ENCODE peak calls at places on chromosomes 13 and 19, in four cellular contexts. K is astrocyte, T is SJSA1, I is T-helper 17 cell. J is an unnamed sample.

GRCh38 chr19:18774782-18775444 is 16.2 kb downstream of the COMP start:
- DNase-seq in I (no peak), K (no peak), T (no peak), J (no peak)

GRCh38 chr19:12838893-12839656 is 760 bp downstream of the MAST1 start:
- DNase-seq in I (no peak), T (no peak), K (no peak), J (no peak)

GRCh38 chr13:106390360-106390759 is 145.1 kb downstream of the EFNB2 start:
- DNase-seq in T (no peak), K (no peak), I (no peak), J (no peak)

GRCh38 chr13:43878897-43879322 is 630 bp downstream of the CCDC122 start:
- DNase-seq in T (peak; percentile 75), K (peak; percentile 68), I (no peak), J (peak; percentile 45)

GRCh38 chr13:72839831-72840426 is 58.0 kb downstream of the PIBF1 start:
- DNase-seq in T (peak; percentile 14), K (peak; percentile 16), I (peak; percentile 10), J (peak; percentile 39)

GRCh38 chr19:19627716-19628498 is at the start of gene LPAR2:
- DNase-seq in K (no peak), T (no peak), I (peak; percentile 84), J (no peak)

GRCh38 chr19:982567-983170 is 1.5 kb upstream of the WDR18 start:
- DNase-seq in K (no peak), I (peak; percentile 71), T (peak; percentile 78), J (no peak)

GRCh38 chr19:45069056-45069455 is 7.2 kb downstream of the ZNF296 start:
- DNase-seq in T (no peak), I (no peak), K (no peak), J (no peak)

GRCh38 chr13:112060431-112060830 is 6.5 kb upstream of the SOX1 start:
- DNase-seq in I (no peak), K (no peak), T (no peak), J (no peak)

GRCh38 chr19:50481351-50482149 is 4.9 kb upstream of the GARIN5A start:
- DNase-seq in T (no peak), I (no peak), K (no peak), J (no peak)

GRCh38 chr19:35717665-35718344 is at the start of gene KMT2B:
- DNase-seq in K (no peak), T (peak; percentile 98), I (no peak), J (peak; percentile 90)

GRCh38 chr13:68428292-68428691 is 1198.2 kb upstream of the PCDH9 start:
- DNase-seq in K (peak; percentile 54), I (no peak), T (no peak), J (no peak)

GRCh38 chr19:39430675-39431593 is 4.8 kb downstream of the RPS16 start:
- DNase-seq in T (peak; percentile 81), I (peak; percentile 75), K (peak; percentile 100), J (no peak)